ENCODE peak calls at places on chromosome 7, in five cellular contexts. I is right lobe of liver; J is endothelial cell of umbilical vein; W is left ventricle myocardium inferior; A is CD8-positive, alpha-beta T cell. K is an unnamed sample.

GRCh38 chr7:101237206-101238067 is at the start of gene CLDN15:
- DNase-seq in I (peak), W (peak), A (no peak), J (peak), K (no peak)

GRCh38 chr7:36526720-36527548 is 137.3 kb downstream of the ANLN start:
- DNase-seq in I (no peak), A (no peak), W (no peak), J (peak), K (peak)

GRCh38 chr7:921071-921461 is 33.4 kb downstream of the ADAP1 start:
- DNase-seq in I (no peak), A (no peak), J (no peak), W (no peak), K (no peak)

GRCh38 chr7:101673951-101674350 is 44.9 kb upstream of the MYL10 start:
- DNase-seq in W (no peak), I (no peak), J (no peak), A (no peak), K (peak)

GRCh38 chr7:50779427-50779826 is 3.3 kb downstream of the GRB10 start:
- DNase-seq in A (no peak), J (no peak), W (no peak), I (no peak), K (no peak)

GRCh38 chr7:107045980-107046379 is 1.5 kb downstream of the PRKAR2B start:
- DNase-seq in I (no peak), W (no peak), J (peak), A (no peak), K (no peak)

GRCh38 chr7:36795451-36796021 is 71.2 kb upstream of the AOAH start:
- DNase-seq in I (peak), A (no peak), J (no peak), W (no peak), K (peak)

GRCh38 chr7:35761882-35762720 is 38.8 kb upstream of the SEPTIN7 start:
- DNase-seq in A (no peak), J (no peak), W (no peak), I (no peak), K (no peak)

GRCh38 chr7:22442187-22442886 is 57.7 kb downstream of the STEAP1B start:
- DNase-seq in J (no peak), A (no peak), W (no peak), I (no peak), K (no peak)

GRCh38 chr7:96017877-96018276 is 245.5 kb downstream of the DYNC1I1 start:
- DNase-seq in I (no peak), J (no peak), W (no peak), A (no peak), K (no peak)

GRCh38 chr7:91719008-91719407 is 161.5 kb downstream of the MTERF1 start:
- DNase-seq in A (no peak), I (no peak), J (no peak), W (no peak), K (no peak)

GRCh38 chr7:139370943-139371313 is 11.2 kb downstream of the LUC7L2 start:
- DNase-seq in W (no peak), I (no peak), A (no peak), J (no peak), K (no peak)

GRCh38 chr7:78383096-78383495 is 584.5 kb downstream of the PHTF2 start:
- DNase-seq in I (no peak), W (no peak), A (no peak), J (no peak), K (no peak)

GRCh38 chr7:370775-371118 is 80.8 kb downstream of the FOXL3 start:
- DNase-seq in A (no peak), J (no peak), W (no peak), I (no peak), K (no peak)

GRCh38 chr7:74006451-74007259 is 21.3 kb upstream of the ELN start:
- DNase-seq in W (no peak), A (no peak), J (peak), I (no peak), K (no peak)

GRCh38 chr7:74007260-74007567 is 20.8 kb upstream of the ELN start:
- DNase-seq in A (no peak), I (no peak), J (no peak), W (no peak), K (no peak)

GRCh38 chr7:74010407-74010806 is 17.6 kb upstream of the ELN start:
- DNase-seq in I (no peak), J (no peak), W (no peak), A (no peak), K (no peak)

GRCh38 chr7:74009719-74010118 is 18.3 kb upstream of the ELN start:
- DNase-seq in A (no peak), I (no peak), J (no peak), W (no peak), K (no peak)

GRCh38 chr7:74008687-74009086 is 19.3 kb upstream of the ELN start:
- DNase-seq in I (no peak), W (no peak), J (no peak), A (no peak), K (no peak)
- H3K27ac ChIP-seq in I (no peak), W (no peak), J (no peak), A (no peak), K (no peak)

GRCh38 chr7:69892790-69893189 is 294.5 kb downstream of the AUTS2 start:
- DNase-seq in W (no peak), A (no peak), I (no peak), J (no peak), K (no peak)
- TF ChIP-seq CTCF in W (no peak), A (no peak), I (no peak), J (no peak), K (no peak)

DNA sequence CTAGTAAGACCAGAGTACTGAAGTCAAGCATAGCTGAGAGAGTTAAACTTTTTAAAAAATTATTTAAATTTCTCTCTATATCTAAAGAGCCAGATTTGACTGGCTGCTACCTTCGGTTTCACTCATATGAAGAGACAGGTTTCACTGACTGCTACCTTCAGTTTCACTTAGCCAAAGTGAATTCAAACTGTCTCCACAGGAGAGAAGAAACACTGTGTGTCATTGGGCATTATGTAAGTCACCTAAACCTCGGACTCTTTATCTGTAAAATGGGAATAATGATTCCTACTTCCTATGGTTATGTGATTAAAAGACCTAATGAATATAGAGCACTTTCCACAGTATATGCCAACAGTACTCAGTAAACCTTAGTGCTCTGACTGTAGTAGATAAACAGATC is 41.6 kb upstream of the MET start:
- DNase-seq in J (no peak), W (no peak), A (no peak), I (no peak), K (peak)
- H3K27ac ChIP-seq in J (no peak), W (peak), A (no peak), I (peak), K (peak)

GRCh38 chr7:120898710-120899499 is 41.0 kb upstream of the TSPAN12 start:
- DNase-seq in W (no peak), A (no peak), I (no peak), J (no peak), K (no peak)
- TF ChIP-seq CTCF in W (no peak), A (no peak), I (no peak), J (no peak), K (no peak)

GRCh38 chr7:2666588-2667250 is 21.3 kb upstream of the AMZ1 start:
- DNase-seq in A (no peak), W (no peak), J (no peak), I (peak), K (no peak)

GRCh38 chr7:2670171-2670570 is 17.8 kb upstream of the AMZ1 start:
- DNase-seq in A (no peak), I (no peak), J (no peak), W (no peak), K (no peak)

GRCh38 chr7:2667843-2668242 is 20.2 kb upstream of the AMZ1 start:
- DNase-seq in W (no peak), J (no peak), I (peak), A (no peak), K (no peak)

GRCh38 chr7:2666130-2666529 is 21.9 kb upstream of the AMZ1 start:
- DNase-seq in I (peak), W (no peak), A (no peak), J (no peak), K (no peak)

GRCh38 chr7:2668401-2668800 is 19.6 kb upstream of the AMZ1 start:
- DNase-seq in A (no peak), I (no peak), W (no peak), J (no peak), K (no peak)
- H3K27ac ChIP-seq in A (no peak), I (no peak), W (no peak), J (no peak), K (no peak)

GRCh38 chr7:116330961-116331360 is 120.6 kb downstream of the TES start:
- DNase-seq in A (no peak), I (no peak), J (peak), W (no peak), K (no peak)
- TF ChIP-seq CTCF in A (no peak), I (no peak), J (no peak), W (no peak), K (no peak)

GRCh38 chr7:71372991-71373390 is 241.0 kb downstream of the GALNT17 start:
- DNase-seq in J (no peak), I (peak), A (no peak), W (no peak), K (no peak)

GRCh38 chr7:71377062-71377461 is 245.1 kb downstream of the GALNT17 start:
- DNase-seq in A (no peak), I (no peak), W (no peak), J (no peak), K (no peak)

GRCh38 chr7:71377469-71377868 is 245.5 kb downstream of the GALNT17 start:
- DNase-seq in W (no peak), A (no peak), J (no peak), I (peak), K (no peak)
- H3K27ac ChIP-seq in W (no peak), A (no peak), J (no peak), I (no peak), K (no peak)

GRCh38 chr7:17057143-17057509 is 175.3 kb upstream of the AGR3 start:
- DNase-seq in A (no peak), I (no peak), W (no peak), J (no peak), K (no peak)

GRCh38 chr7:17060051-17060450 is 178.3 kb upstream of the AGR3 start:
- DNase-seq in I (no peak), W (no peak), J (no peak), A (no peak), K (no peak)

GRCh38 chr7:17058568-17058967 is 176.8 kb upstream of the AGR3 start:
- DNase-seq in J (peak), I (no peak), A (no peak), W (no peak), K (peak)

GRCh38 chr7:17061443-17061842 is 179.7 kb upstream of the AGR3 start:
- DNase-seq in I (no peak), W (no peak), J (no peak), A (no peak), K (no peak)

GRCh38 chr7:17062433-17063383 is 180.9 kb upstream of the AGR3 start:
- DNase-seq in I (no peak), J (peak), A (no peak), W (no peak), K (no peak)
- TF ChIP-seq CTCF in I (peak), J (no peak), A (no peak), W (peak), K (peak)